ENCODE peak calls at places on chromosome 12, in four cellular contexts. D, K, R and U are unnamed samples.

GRCh38 chr12:114395755-114396152 is 10.2 kb downstream of the TBX5 start:
- DNase-seq in R (no peak), K (peak; percentile 90), D (peak; percentile 37), U (peak; percentile 38)

GRCh38 chr12:100565987-100566545 is 7.4 kb upstream of the GAS2L3 start:
- DNase-seq in D (no peak), R (no peak), K (no peak), U (no peak)

GRCh38 chr12:12922191-12922616 is 29.8 kb downstream of the GPRC5D start:
- DNase-seq in D (no peak), K (peak; percentile 76), R (no peak), U (no peak)

GRCh38 chr12:111598637-111599458 is at the start of gene ATXN2:
- DNase-seq in K (no peak), R (no peak), D (peak; percentile 54), U (no peak)

GRCh38 chr12:94575024-94575423 is 75.3 kb downstream of the TMCC3 start:
- DNase-seq in D (no peak), R (no peak), K (no peak), U (no peak)

GRCh38 chr12:111337371-111337770 is 31.5 kb downstream of the PHETA1 start:
- DNase-seq in K (no peak), R (no peak), D (no peak), U (no peak)

GRCh38 chr12:90682398-90682797 is 272.6 kb downstream of the CCER1 start:
- DNase-seq in D (no peak), K (peak; percentile 78), R (no peak), U (no peak)

GRCh38 chr12:106918746-106919145 is 37.0 kb upstream of the TMEM263 start:
- DNase-seq in R (no peak), K (peak; percentile 8), D (peak; percentile 64), U (peak; percentile 86)

GRCh38 chr12:32896438-32897275 is at the start of gene PKP2:
- DNase-seq in D (peak; percentile 69), R (peak; percentile 99), K (no peak), U (peak; percentile 91)

GRCh38 chr12:40693503-40693863 is 1.2 kb downstream of the CNTN1 start:
- DNase-seq in R (no peak), K (no peak), D (peak; percentile 12), U (peak; percentile 65)

GRCh38 chr12:54993181-54993835 is 8.7 kb upstream of the TESPA1 start:
- DNase-seq in R (peak; percentile 72), K (peak; percentile 60), D (peak; percentile 81), U (peak; percentile 70)

GRCh38 chr12:111178194-111179081 is 190.5 kb downstream of the PHETA1 start:
- DNase-seq in D (no peak), R (no peak), K (no peak), U (no peak)

GRCh38 chr12:60264094-60264493 is 668.3 kb downstream of the SLC16A7 start:
- DNase-seq in R (no peak), K (no peak), D (no peak), U (no peak)

GRCh38 chr12:120901818-120902217 is 2.3 kb downstream of the SPPL3 start:
- DNase-seq in K (no peak), D (no peak), R (no peak), U (no peak)

GRCh38 chr12:120905856-120906384 is 1.8 kb upstream of the SPPL3 start:
- DNase-seq in R (no peak), D (no peak), K (no peak), U (no peak)

GRCh38 chr12:120902846-120903381 is 1.2 kb downstream of the SPPL3 start:
- DNase-seq in K (no peak), D (no peak), R (peak; percentile 8), U (no peak)

GRCh38 chr12:120903382-120903817 is 758 bp downstream of the SPPL3 start:
- DNase-seq in R (no peak), D (peak; percentile 18), K (peak; percentile 16), U (peak; percentile 27)

GRCh38 chr12:120903818-120904773 is at the start of gene SPPL3:
- DNase-seq in K (peak; percentile 73), R (peak; percentile 71), D (peak; percentile 88), U (peak; percentile 95)
- H3K23ac ChIP-seq in K (peak within 1 kb of the TSS; percentile 93), R (no peak within 1 kb of the TSS), D (peak within 1 kb of the TSS; percentile 93), U (peak within 1 kb of the TSS; percentile 7)

GRCh38 chr12:75099215-75099614 is 110.4 kb downstream of the KCNC2 start:
- DNase-seq in D (no peak), R (no peak), K (no peak), U (no peak)

GRCh38 chr12:75101805-75102204 is 107.8 kb downstream of the KCNC2 start:
- DNase-seq in D (no peak), R (no peak), K (no peak), U (no peak)

DNA sequence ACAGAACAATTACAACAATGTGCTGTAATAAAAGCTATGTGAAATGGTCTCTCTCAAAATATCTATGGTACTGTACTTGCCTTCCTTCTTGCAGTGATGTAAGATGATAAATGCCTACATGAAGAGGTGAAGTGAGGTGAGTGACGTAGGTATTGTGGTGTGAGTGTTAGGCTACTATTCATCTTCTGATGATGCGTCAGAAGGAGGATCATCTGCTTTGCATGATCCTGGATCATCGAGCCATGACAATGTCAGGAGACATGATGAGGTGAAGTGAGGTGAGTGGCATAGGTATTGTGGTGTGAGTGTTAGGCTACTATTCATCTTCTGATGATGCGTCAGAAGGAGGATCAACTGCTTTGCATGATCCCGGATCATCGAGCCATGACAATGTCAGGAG is 105.8 kb downstream of the KCNC2 start:
- DNase-seq in K (no peak), D (no peak), R (no peak), U (no peak)
- H3K4ac ChIP-seq in K (no peak overlapping the region), D (no peak overlapping the region), R (no peak overlapping the region), U (no peak overlapping the region)

GRCh38 chr12:6444704-6445688 is at the start of gene CD27:
- DNase-seq in D (no peak), K (no peak), R (no peak), U (no peak)
- H3K4me3 ChIP-seq in D (no peak within 1 kb of the TSS), K (no peak within 1 kb of the TSS), R (no peak within 1 kb of the TSS), U (no peak within 1 kb of the TSS)

GRCh38 chr12:65170245-65170881 is 980 bp downstream of the LEMD3 start:
- DNase-seq in K (peak; percentile 38), D (peak; percentile 54), R (peak; percentile 53), U (peak; percentile 90)
- H3K23ac ChIP-seq in K (peak overlapping the region; percentile 86), D (no peak overlapping the region), R (no peak overlapping the region), U (peak overlapping the region; percentile 91)

GRCh38 chr12:53493610-53494391 is 5.5 kb downstream of the MAP3K12 start:
- DNase-seq in K (no peak), D (no peak), R (no peak), U (peak; percentile 66)
- H3K4ac ChIP-seq in K (peak overlapping the region; percentile 83), D (no peak overlapping the region), R (peak overlapping the region; percentile 13), U (no peak overlapping the region)